ENCODE peak calls at places on chromosomes 5 and 9, in six cellular contexts. M is Peyer's patch; G is mesendoderm; V is neuronal stem cell; S is upper lobe of left lung; W is CD8-positive, alpha-beta memory T cell. C is an unnamed sample.
A peak's percentile ranks its signal among the peaks of the same experiment; 100 is the strongest.

GRCh38 chr5:142263346-142263745 is 61.5 kb downstream of the SPRY4 start:
- DNase-seq in M (no peak), G (no peak), V (no peak), S (no peak), W (no peak), C (no peak)

GRCh38 chr9:97668485-97668884 is 28.7 kb downstream of the XPA start:
- DNase-seq in M (no peak), G (no peak), V (no peak), S (no peak), W (no peak), C (no peak)

GRCh38 chr5:178450121-178450631 is 140.0 kb downstream of the COL23A1 start:
- DNase-seq in M (no peak), G (no peak), V (no peak), S (peak; percentile 38), W (no peak), C (peak; percentile 85)

GRCh38 chr9:76018244-76018643 is 127.8 kb downstream of the PCSK5 start:
- DNase-seq in M (peak; percentile 47), G (no peak), V (no peak), S (peak; percentile 58), W (no peak), C (peak; percentile 50)

GRCh38 chr5:176736271-176736965 is 73.9 kb upstream of the UNC5A start:
- DNase-seq in M (peak; percentile 30), G (no peak), V (no peak), S (no peak), W (peak; percentile 20), C (peak; percentile 43)

GRCh38 chr5:172870807-172871431 is 36.9 kb downstream of the ERGIC1 start:
- DNase-seq in M (no peak), G (no peak), V (no peak), S (peak; percentile 72), W (no peak), C (no peak)

GRCh38 chr5:18048449-18048848 is 414.2 kb downstream of the TAF11L14 start:
- DNase-seq in M (no peak), G (no peak), V (no peak), S (no peak), W (no peak), C (no peak)

GRCh38 chr5:75236322-75237316 is at the start of gene ANKRD31:
- DNase-seq in M (peak; percentile 93), G (peak; percentile 80), V (peak; percentile 71), S (peak; percentile 89), W (peak; percentile 91), C (peak; percentile 91)

GRCh38 chr9:91001146-91001611 is 199.6 kb downstream of the SYK start:
- DNase-seq in M (no peak), G (no peak), V (no peak), S (no peak), W (no peak), C (no peak)

GRCh38 chr9:135959814-135960213 is 1.4 kb downstream of the UBAC1 start:
- DNase-seq in M (peak; percentile 43), G (no peak), V (no peak), S (no peak), W (no peak), C (no peak)

GRCh38 chr5:174378116-174378874 is 332.8 kb downstream of the NSG2 start:
- DNase-seq in M (no peak), G (no peak), V (no peak), S (no peak), W (no peak), C (no peak)

GRCh38 chr5:124747770-124748686 is 1.6 kb upstream of the ZNF608 start:
- DNase-seq in M (no peak), G (peak; percentile 51), V (no peak), S (no peak), W (no peak), C (no peak)

GRCh38 chr5:103519550-103519949 is 43.0 kb downstream of the NUDT12 start:
- DNase-seq in M (no peak), G (peak; percentile 31), V (no peak), S (no peak), W (no peak), C (peak; percentile 67)

GRCh38 chr5:20972419-20972925 is 984.5 kb upstream of the CDH18 start:
- DNase-seq in M (no peak), G (peak; percentile 83), V (no peak), S (no peak), W (no peak), C (peak; percentile 80)

GRCh38 chr5:59609501-59610265 is 283.8 kb downstream of the PDE4D start:
- DNase-seq in M (no peak), G (no peak), V (no peak), S (no peak), W (no peak), C (no peak)

GRCh38 chr9:133125706-133126696 is 5.0 kb upstream of the RALGDS start:
- DNase-seq in M (no peak), G (no peak), V (no peak), S (no peak), W (no peak), C (no peak)

GRCh38 chr5:31149072-31149471 is 44.4 kb upstream of the CDH6 start:
- DNase-seq in M (no peak), G (no peak), V (no peak), S (no peak), W (no peak), C (no peak)

GRCh38 chr9:2622361-2623045 is 916 bp downstream of the VLDLR start:
- DNase-seq in M (peak; percentile 54), G (peak; percentile 35), V (peak; percentile 29), S (no peak), W (no peak), C (peak; percentile 75)

GRCh38 chr9:89562186-89562814 is 42.5 kb upstream of the GADD45G start:
- DNase-seq in M (no peak), G (no peak), V (no peak), S (no peak), W (no peak), C (no peak)

GRCh38 chr9:125119643-125120286 is 23.6 kb downstream of the SCAI start:
- DNase-seq in M (no peak), G (peak; percentile 31), V (no peak), S (no peak), W (no peak), C (no peak)

GRCh38 chr9:110875275-110875674 is 163.0 kb downstream of the LPAR1 start:
- DNase-seq in M (no peak), G (peak; percentile 74), V (no peak), S (peak; percentile 58), W (no peak), C (peak; percentile 86)

GRCh38 chr9:134993416-134993815 is 75.7 kb upstream of the FCN1 start:
- DNase-seq in M (peak; percentile 15), G (no peak), V (no peak), S (no peak), W (no peak), C (no peak)

GRCh38 chr9:69549310-69550202 is 122.6 kb downstream of the APBA1 start:
- DNase-seq in M (no peak), G (peak; percentile 71), V (no peak), S (no peak), W (no peak), C (peak; percentile 60)

GRCh38 chr5:131423056-131423455 is 159.2 kb downstream of the CDC42SE2 start:
- DNase-seq in M (no peak), G (peak; percentile 35), V (no peak), S (no peak), W (no peak), C (no peak)

GRCh38 chr9:5839572-5839902 is 6.6 kb upstream of the ERMP1 start:
- DNase-seq in M (no peak), G (no peak), V (no peak), S (no peak), W (no peak), C (no peak)

GRCh38 chr5:23507278-23507685 is at the start of gene PRDM9:
- DNase-seq in M (no peak), G (peak; percentile 53), V (no peak), S (no peak), W (no peak), C (peak; percentile 62)

GRCh38 chr5:90545511-90545910 is 13.1 kb upstream of the ADGRV1 start:
- DNase-seq in M (no peak), G (no peak), V (no peak), S (no peak), W (no peak), C (no peak)

GRCh38 chr9:74478606-74479005 is 18.5 kb upstream of the RORB start:
- DNase-seq in M (no peak), G (no peak), V (no peak), S (no peak), W (no peak), C (no peak)

GRCh38 chr5:179914032-179914755 is 6.5 kb upstream of the TBC1D9B start:
- DNase-seq in M (no peak), G (peak; percentile 40), V (no peak), S (peak; percentile 56), W (no peak), C (no peak)

GRCh38 chr5:113276001-113276400 is 158.8 kb downstream of the TSSK1B start:
- DNase-seq in M (no peak), G (no peak), V (no peak), S (no peak), W (no peak), C (peak; percentile 58)

GRCh38 chr5:131386779-131387178 is 122.9 kb downstream of the CDC42SE2 start:
- DNase-seq in M (no peak), G (no peak), V (no peak), S (no peak), W (no peak), C (no peak)

GRCh38 chr5:17154211-17154996 is 63.0 kb upstream of the BASP1 start:
- DNase-seq in M (no peak), G (peak; percentile 94), V (no peak), S (no peak), W (no peak), C (peak; percentile 77)

GRCh38 chr5:132591140-132591539 is 34.4 kb downstream of the RAD50 start:
- DNase-seq in M (no peak), G (peak; percentile 2), V (no peak), S (no peak), W (no peak), C (no peak)

GRCh38 chr9:4558599-4558998 is 68.3 kb downstream of the SLC1A1 start:
- DNase-seq in M (no peak), G (no peak), V (no peak), S (no peak), W (no peak), C (no peak)
- H3K4me3 ChIP-seq in M (no peak overlapping the region), G (no peak overlapping the region), V (no peak overlapping the region), S (no peak overlapping the region), W (no peak overlapping the region), C (no peak overlapping the region)

GRCh38 chr9:109498195-109499060 is at the start of gene PTPN3:
- DNase-seq in M (peak; percentile 67), G (no peak), V (no peak), S (no peak), W (no peak), C (peak; percentile 73)
- H3K27ac ChIP-seq in M (no peak within 1 kb of the TSS), G (no peak within 1 kb of the TSS), V (no peak within 1 kb of the TSS), S (peak within 1 kb of the TSS; percentile 66), W (no peak within 1 kb of the TSS), C (no peak within 1 kb of the TSS)

DNA sequence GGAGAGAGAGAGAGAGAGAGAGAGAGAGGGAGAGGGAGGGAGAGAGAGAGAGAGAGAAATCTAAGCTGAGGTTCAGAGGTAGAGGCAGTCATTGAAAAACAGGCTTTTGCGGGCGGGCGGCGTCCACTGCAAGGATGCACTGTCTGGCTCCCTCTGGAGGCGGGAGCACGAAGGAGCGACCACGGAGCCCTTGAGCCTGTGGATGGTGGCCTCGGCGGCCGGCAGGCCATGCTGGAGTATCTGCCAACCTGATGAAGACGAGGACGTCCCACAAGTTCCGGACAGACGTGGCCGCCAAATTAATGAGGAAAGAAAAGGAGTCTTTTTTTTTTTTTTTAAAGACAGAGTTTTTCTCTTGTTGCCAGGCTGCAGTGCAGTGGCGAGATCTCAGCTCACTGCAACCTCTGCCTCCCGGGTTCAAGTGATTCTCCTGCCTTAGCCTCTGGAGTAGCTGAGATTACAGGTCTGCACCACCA is 2.2 kb upstream of the CCDC125 start:
- DNase-seq in M (peak; percentile 89), G (peak; percentile 87), V (peak; percentile 68), S (peak; percentile 94), W (peak; percentile 82), C (peak; percentile 95)
- H3K36me3 ChIP-seq in M (no peaks in the 10 kb centered on the region), G (no peaks in the 10 kb centered on the region), V (no peaks in the 10 kb centered on the region), S (no peaks in the 10 kb centered on the region), W (no peaks in the 10 kb centered on the region), C (no peaks in the 10 kb centered on the region)

GRCh38 chr5:1445313-1445894 is at the start of gene SLC6A3:
- DNase-seq in M (peak; percentile 55), G (peak; percentile 81), V (peak; percentile 67), S (no peak), W (no peak), C (peak; percentile 96)
- H3K4me3 ChIP-seq in M (peak within 1 kb of the TSS; percentile 38), G (no peak within 1 kb of the TSS), V (no peak within 1 kb of the TSS), S (peak within 1 kb of the TSS; percentile 23), W (no peak within 1 kb of the TSS), C (peak within 1 kb of the TSS; percentile 45)